ENCODE peak calls at places on chromosomes 1 and 21, in four cellular contexts. One of them, this sample, is unnamed.

GRCh38 chr1:38652217-38652616 is 207.4 kb downstream of the RRAGC start:
- DNase-seq in IMR-90: no peak
- DNase-seq in mesendoderm: no peak
- DNase-seq in MM.1S: no peak
- DNase-seq in this sample: no peak

GRCh38 chr21:38806153-38806941 is 618 bp downstream of the ETS2 start:
- DNase-seq in IMR-90: no peak
- DNase-seq in mesendoderm: no peak
- DNase-seq in MM.1S: no peak
- DNase-seq in this sample: peak

GRCh38 chr1:38114231-38114630 is 67.6 kb upstream of the POU3F1 start:
- DNase-seq in IMR-90: no peak
- DNase-seq in mesendoderm: no peak
- DNase-seq in MM.1S: no peak
- DNase-seq in this sample: no peak

GRCh38 chr1:62685431-62685859 is 2.7 kb downstream of the DOCK7 start:
- DNase-seq in IMR-90: peak
- DNase-seq in mesendoderm: no peak
- DNase-seq in MM.1S: no peak
- DNase-seq in this sample: no peak

GRCh38 chr1:160053548-160054365 is 16.2 kb downstream of the KCNJ10 start:
- DNase-seq in IMR-90: no peak
- DNase-seq in mesendoderm: no peak
- DNase-seq in MM.1S: no peak
- DNase-seq in this sample: no peak

GRCh38 chr1:209601809-209602657 is 18.5 kb downstream of the CAMK1G start:
- DNase-seq in IMR-90: peak
- DNase-seq in mesendoderm: peak
- DNase-seq in MM.1S: peak
- DNase-seq in this sample: no peak

GRCh38 chr21:20570824-20571232 is 427.4 kb upstream of the NCAM2 start:
- DNase-seq in IMR-90: no peak
- DNase-seq in mesendoderm: peak
- DNase-seq in MM.1S: no peak
- DNase-seq in this sample: no peak

GRCh38 chr1:43147625-43148319 is 24.3 kb downstream of the EBNA1BP2 start:
- DNase-seq in IMR-90: peak
- DNase-seq in mesendoderm: peak
- DNase-seq in MM.1S: peak
- DNase-seq in this sample: peak

GRCh38 chr1:199151634-199152429 is 513.0 kb downstream of the PTPRC start:
- DNase-seq in IMR-90: no peak
- DNase-seq in mesendoderm: no peak
- DNase-seq in MM.1S: no peak
- DNase-seq in this sample: no peak

GRCh38 chr21:34008618-34009017 is 64.8 kb upstream of the MRPS6 start:
- DNase-seq in IMR-90: no peak
- DNase-seq in mesendoderm: no peak
- DNase-seq in MM.1S: no peak
- DNase-seq in this sample: no peak

GRCh38 chr1:67629370-67630075 is 55.5 kb upstream of the GADD45A start:
- DNase-seq in IMR-90: no peak
- DNase-seq in mesendoderm: no peak
- DNase-seq in MM.1S: no peak
- DNase-seq in this sample: no peak

GRCh38 chr1:153459655-153460054 is 796 bp downstream of the S100A7 start:
- DNase-seq in IMR-90: no peak
- DNase-seq in mesendoderm: no peak
- DNase-seq in MM.1S: peak
- DNase-seq in this sample: no peak

GRCh38 chr1:221783437-221783836 is 41.5 kb upstream of the DUSP10 start:
- DNase-seq in IMR-90: no peak
- DNase-seq in mesendoderm: no peak
- DNase-seq in MM.1S: no peak
- DNase-seq in this sample: no peak

GRCh38 chr1:50348449-50349241 is 74.6 kb downstream of the DMRTA2 start:
- DNase-seq in IMR-90: peak
- DNase-seq in mesendoderm: peak
- DNase-seq in MM.1S: peak
- DNase-seq in this sample: peak

GRCh38 chr1:171403396-171403795 is 81.9 kb upstream of the PRRC2C start:
- DNase-seq in IMR-90: no peak
- DNase-seq in mesendoderm: peak
- DNase-seq in MM.1S: no peak
- DNase-seq in this sample: no peak

GRCh38 chr1:234970731-234971476 is 157.7 kb downstream of the TOMM20 start:
- DNase-seq in IMR-90: peak
- DNase-seq in mesendoderm: peak
- DNase-seq in MM.1S: no peak
- DNase-seq in this sample: peak

GRCh38 chr1:190658907-190659306 is 181.2 kb upstream of the BRINP3 start:
- DNase-seq in IMR-90: peak
- DNase-seq in mesendoderm: no peak
- DNase-seq in MM.1S: no peak
- DNase-seq in this sample: no peak

GRCh38 chr1:67664048-67664447 is 21.0 kb upstream of the GADD45A start:
- DNase-seq in IMR-90: peak
- DNase-seq in mesendoderm: no peak
- DNase-seq in MM.1S: no peak
- DNase-seq in this sample: no peak

GRCh38 chr21:32569261-32570230 is 15.8 kb downstream of the TCP10L start:
- DNase-seq in IMR-90: peak
- DNase-seq in mesendoderm: peak
- DNase-seq in MM.1S: peak
- DNase-seq in this sample: peak

GRCh38 chr1:183327429-183328290 is 90.5 kb downstream of the NMNAT2 start:
- DNase-seq in IMR-90: no peak
- DNase-seq in mesendoderm: no peak
- DNase-seq in MM.1S: no peak
- DNase-seq in this sample: no peak

GRCh38 chr1:230067871-230068814 is 1.1 kb downstream of the GALNT2 start:
- DNase-seq in IMR-90: no peak
- DNase-seq in mesendoderm: peak
- DNase-seq in MM.1S: peak
- DNase-seq in this sample: peak

GRCh38 chr1:160205242-160205973 is at the start of gene PEA15:
- DNase-seq in IMR-90: peak
- DNase-seq in mesendoderm: peak
- DNase-seq in MM.1S: peak
- DNase-seq in this sample: peak

GRCh38 chr1:44154049-44154448 is 12.6 kb upstream of the KLF18 start:
- DNase-seq in IMR-90: no peak
- DNase-seq in mesendoderm: peak
- DNase-seq in MM.1S: no peak
- DNase-seq in this sample: no peak

GRCh38 chr1:8733463-8733862 is 84.0 kb downstream of the RERE start:
- DNase-seq in IMR-90: no peak
- DNase-seq in mesendoderm: no peak
- DNase-seq in MM.1S: no peak
- DNase-seq in this sample: no peak

GRCh38 chr1:172821609-172822274 is 162.8 kb downstream of the FASLG start:
- DNase-seq in IMR-90: peak
- DNase-seq in mesendoderm: no peak
- DNase-seq in MM.1S: no peak
- DNase-seq in this sample: no peak

GRCh38 chr21:17818158-17819113 is 720 bp downstream of the C21orf91 start:
- DNase-seq in IMR-90: peak
- DNase-seq in mesendoderm: peak
- DNase-seq in MM.1S: peak
- DNase-seq in this sample: peak

GRCh38 chr1:94790246-94790645 is 29.9 kb upstream of the SLC44A3 start:
- DNase-seq in IMR-90: peak
- DNase-seq in mesendoderm: no peak
- DNase-seq in MM.1S: no peak
- DNase-seq in this sample: no peak

GRCh38 chr1:94792473-94792875 is 27.7 kb upstream of the SLC44A3 start:
- DNase-seq in IMR-90: peak
- DNase-seq in mesendoderm: no peak
- DNase-seq in MM.1S: peak
- DNase-seq in this sample: no peak

GRCh38 chr1:94790670-94791069 is 29.5 kb upstream of the SLC44A3 start:
- DNase-seq in IMR-90: no peak
- DNase-seq in mesendoderm: no peak
- DNase-seq in MM.1S: no peak
- DNase-seq in this sample: no peak

GRCh38 chr1:94783342-94784264 is 36.6 kb upstream of the SLC44A3 start:
- DNase-seq in IMR-90: peak
- DNase-seq in mesendoderm: no peak
- DNase-seq in MM.1S: no peak
- DNase-seq in this sample: peak

GRCh38 chr1:94787676-94788075 is 32.5 kb upstream of the SLC44A3 start:
- DNase-seq in IMR-90: no peak
- DNase-seq in mesendoderm: no peak
- DNase-seq in MM.1S: no peak
- DNase-seq in this sample: no peak
- H3K9ac ChIP-seq in IMR-90: no peak
- H3K9ac ChIP-seq in mesendoderm: no peak
- H3K9ac ChIP-seq in MM.1S: no peak
- H3K9ac ChIP-seq in this sample: no peak

GRCh38 chr1:52007228-52008073 is 17.0 kb upstream of the RAB3B start:
- DNase-seq in IMR-90: no peak
- DNase-seq in mesendoderm: peak
- DNase-seq in MM.1S: no peak
- DNase-seq in this sample: peak
- H3K9ac ChIP-seq in IMR-90: no peak
- H3K9ac ChIP-seq in mesendoderm: peak
- H3K9ac ChIP-seq in MM.1S: no peak
- H3K9ac ChIP-seq in this sample: no peak

GRCh38 chr1:241627453-241628329 is 12.5 kb downstream of the CHML start:
- DNase-seq in IMR-90: peak
- DNase-seq in mesendoderm: peak
- DNase-seq in MM.1S: peak
- DNase-seq in this sample: peak
- H3K9ac ChIP-seq in IMR-90: no peak
- H3K9ac ChIP-seq in mesendoderm: no peak
- H3K9ac ChIP-seq in MM.1S: peak
- H3K9ac ChIP-seq in this sample: no peak

DNA sequence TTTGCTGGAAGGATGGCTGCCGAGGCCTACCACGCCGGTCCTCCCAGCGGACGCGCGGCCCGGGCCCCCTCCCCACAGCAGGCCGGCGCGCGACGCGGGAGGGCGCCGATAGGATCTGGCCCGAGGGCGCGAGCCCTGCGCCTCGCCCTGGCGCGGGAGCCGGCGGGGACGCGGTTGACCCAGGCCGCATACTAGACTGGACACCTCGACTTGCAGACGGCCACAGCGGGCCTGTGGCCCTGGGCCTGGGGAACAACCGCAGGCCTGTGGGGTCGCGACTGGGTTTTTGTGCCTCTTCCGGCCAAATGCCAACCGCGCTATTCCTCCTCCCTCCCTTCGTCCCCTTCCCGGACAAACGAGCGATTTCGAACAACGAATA is 2.5 kb downstream of the NHLH2 start:
- DNase-seq in IMR-90: no peak
- DNase-seq in mesendoderm: peak
- DNase-seq in MM.1S: no peak
- DNase-seq in this sample: no peak
- H3K9ac ChIP-seq in IMR-90: no peak
- H3K9ac ChIP-seq in mesendoderm: peak
- H3K9ac ChIP-seq in MM.1S: no peak
- H3K9ac ChIP-seq in this sample: no peak

GRCh38 chr1:215001419-215002021 is 81.0 kb upstream of the KCNK2 start:
- DNase-seq in IMR-90: no peak
- DNase-seq in mesendoderm: no peak
- DNase-seq in MM.1S: peak
- DNase-seq in this sample: no peak
- H3K9ac ChIP-seq in IMR-90: no peak
- H3K9ac ChIP-seq in mesendoderm: no peak
- H3K9ac ChIP-seq in MM.1S: no peak
- H3K9ac ChIP-seq in this sample: no peak

GRCh38 chr1:156033011-156033410 is 12.3 kb upstream of the SSR2 start:
- DNase-seq in IMR-90: peak
- DNase-seq in mesendoderm: no peak
- DNase-seq in MM.1S: no peak
- DNase-seq in this sample: no peak
- H3K9ac ChIP-seq in IMR-90: no peak
- H3K9ac ChIP-seq in mesendoderm: no peak
- H3K9ac ChIP-seq in MM.1S: no peak
- H3K9ac ChIP-seq in this sample: no peak

GRCh38 chr1:24748191-24749121 is 3.2 kb downstream of the CLIC4 start:
- DNase-seq in IMR-90: no peak
- DNase-seq in mesendoderm: no peak
- DNase-seq in MM.1S: peak
- DNase-seq in this sample: no peak
- H3K9ac ChIP-seq in IMR-90: no peak
- H3K9ac ChIP-seq in mesendoderm: peak
- H3K9ac ChIP-seq in MM.1S: peak
- H3K9ac ChIP-seq in this sample: no peak